ENCODE peak calls at places on chromosomes 2 and 18, in five cellular contexts. I, D, N, S and Z are unnamed samples.

GRCh38 chr2:4012197-4012596 is 308.8 kb downstream of the DCDC2C start:
- DNase-seq in I (no peak), D (no peak), N (no peak), S (no peak), Z (no peak)

GRCh38 chr2:240974771-240975572 is 23.4 kb upstream of the SNED1 start:
- DNase-seq in I (no peak), D (no peak), N (no peak), S (no peak), Z (no peak)

GRCh38 chr2:40304340-40304739 is 147.6 kb downstream of the SLC8A1 start:
- DNase-seq in I (no peak), D (no peak), N (no peak), S (no peak), Z (no peak)

GRCh38 chr2:218796691-218797090 is 14.7 kb downstream of the CYP27A1 start:
- DNase-seq in I (no peak), D (no peak), N (no peak), S (no peak), Z (no peak)

GRCh38 chr18:25235648-25236047 is 116.3 kb downstream of the ZNF521 start:
- DNase-seq in I (no peak), D (no peak), N (no peak), S (no peak), Z (no peak)

GRCh38 chr2:86033751-86034680 is 71.7 kb downstream of the POLR1A start:
- DNase-seq in I (no peak), D (no peak), N (no peak), S (no peak), Z (no peak)

GRCh38 chr2:240310645-240311044 is 124.8 kb upstream of the GPC1 start:
- DNase-seq in I (no peak), D (no peak), N (no peak), S (no peak), Z (no peak)

GRCh38 chr2:139872032-139872431 is 1091.8 kb upstream of the NXPH2 start:
- DNase-seq in I (no peak), D (no peak), N (no peak), S (no peak), Z (no peak)

GRCh38 chr2:98731709-98732349 is 897 bp upstream of the MGAT4A start:
- DNase-seq in I (no peak), D (no peak), N (no peak), S (no peak), Z (peak)

GRCh38 chr2:165277295-165277694 is 38.1 kb downstream of the SCN2A start:
- DNase-seq in I (no peak), D (no peak), N (no peak), S (no peak), Z (no peak)

GRCh38 chr18:1659190-1659589 is 754.5 kb downstream of the ADCYAP1 start:
- DNase-seq in I (no peak), D (no peak), N (no peak), S (no peak), Z (no peak)

GRCh38 chr18:1648715-1649114 is 744.0 kb downstream of the ADCYAP1 start:
- DNase-seq in I (no peak), D (no peak), N (no peak), S (no peak), Z (peak)

GRCh38 chr18:1657888-1658287 is 753.2 kb downstream of the ADCYAP1 start:
- DNase-seq in I (no peak), D (no peak), N (no peak), S (no peak), Z (no peak)

GRCh38 chr18:1653873-1654272 is 749.2 kb downstream of the ADCYAP1 start:
- DNase-seq in I (no peak), D (no peak), N (no peak), S (no peak), Z (peak)
- TF ChIP-seq GABPA in I (no peak), D (no peak), N (no peak), S (no peak), Z (no peak)

GRCh38 chr2:46701152-46701551 is 214.5 kb downstream of the MCFD2 start:
- DNase-seq in I (no peak), D (no peak), N (no peak), S (no peak), Z (no peak)
- TF ChIP-seq GABPA in I (no peak), D (no peak), N (no peak), S (no peak), Z (no peak)

DNA sequence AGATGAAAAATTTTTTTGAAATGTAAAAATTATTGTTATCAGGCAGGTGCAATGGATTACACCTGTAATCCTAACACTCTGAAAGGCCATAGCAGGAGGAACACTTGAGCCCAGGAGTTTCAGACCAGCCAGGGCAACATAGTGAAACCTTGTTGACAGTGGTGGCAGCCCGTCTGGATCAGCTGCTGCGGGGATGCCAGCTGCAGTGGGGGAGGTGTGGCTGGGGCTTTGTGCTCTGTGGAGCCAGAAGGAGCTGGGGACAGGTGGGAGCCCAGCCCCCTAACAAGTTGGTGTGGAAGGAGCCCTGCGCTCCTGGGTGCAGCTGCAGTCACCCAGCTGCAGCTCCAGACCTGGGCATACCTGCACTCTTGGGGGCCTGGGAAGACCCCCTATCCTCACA is 182.4 kb upstream of the MC4R start:
- DNase-seq in I (no peak), D (no peak), N (no peak), S (no peak), Z (no peak)
- TF ChIP-seq GABPA in I (no peak), D (no peak), N (no peak), S (no peak), Z (no peak)

GRCh38 chr18:78632111-78632541 is 347.5 kb upstream of the SALL3 start:
- DNase-seq in I (no peak), D (no peak), N (no peak), S (no peak), Z (peak)
- TF ChIP-seq GABPA in I (no peak), D (no peak), N (no peak), S (no peak), Z (no peak)

GRCh38 chr18:45974088-45974536 is 7.0 kb upstream of the EPG5 start:
- DNase-seq in I (no peak), D (peak), N (peak), S (peak), Z (peak)
- TF ChIP-seq GABPA in I (no peak), D (no peak), N (no peak), S (no peak), Z (no peak)

DNA sequence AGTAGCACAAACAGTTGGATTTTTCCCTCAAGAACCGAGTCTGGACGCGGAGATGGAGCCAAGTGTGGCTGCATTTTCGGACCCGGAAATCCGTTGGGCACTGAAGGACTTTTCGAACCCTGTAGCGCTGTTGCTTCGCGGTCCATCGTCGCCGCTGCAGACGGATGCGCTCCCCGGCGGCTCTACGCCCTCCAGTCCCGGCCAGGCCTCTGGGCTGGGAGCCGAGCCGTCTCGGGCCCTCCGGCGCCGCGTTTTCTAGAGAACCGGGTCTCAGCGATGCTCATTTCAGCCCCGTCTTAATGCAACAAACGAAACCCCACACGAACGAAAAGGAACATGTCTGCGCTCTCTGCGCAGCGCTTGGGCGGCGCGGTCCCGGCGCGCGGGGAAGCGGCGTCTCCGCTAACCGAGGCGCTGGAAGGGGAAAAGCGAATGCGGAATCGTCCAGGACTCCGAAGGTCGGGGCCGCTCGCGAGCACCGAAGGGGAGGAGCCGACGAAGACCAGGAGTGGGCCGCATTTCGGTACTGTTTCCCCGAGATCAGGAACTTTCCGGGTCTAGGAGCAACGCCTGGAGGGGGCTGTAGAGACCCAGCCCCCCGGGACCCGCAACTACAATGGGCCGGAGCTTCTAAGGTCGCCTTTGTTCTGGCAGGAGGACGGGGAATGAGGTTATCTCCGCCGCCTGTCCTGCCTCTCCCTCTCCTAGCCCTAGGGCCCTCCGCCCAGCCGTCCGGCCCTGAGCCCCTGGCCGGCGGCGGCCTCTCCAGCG is 3.2 kb downstream of the EMX1 start:
- DNase-seq in I (no peak), D (no peak), N (no peak), S (peak), Z (no peak)
- TF ChIP-seq GABPA in I (peak), D (no peak), N (no peak), S (no peak), Z (no peak)

GRCh38 chr2:174546519-174547506 is 50.8 kb downstream of the WIPF1 start:
- DNase-seq in I (peak), D (no peak), N (peak), S (peak), Z (no peak)
- TF ChIP-seq GABPA in I (no peak), D (no peak), N (peak), S (no peak), Z (no peak)